ENCODE peak calls at places on chromosomes 6 and 20, in seven cellular contexts. M is IMR-90, T is ovary, Z is sigmoid colon, G is endothelial cell of umbilical vein, W is Peyer's patch, I is uterus. A is an unnamed sample. For H3K9me3, the result is how much of the 10 kb centered on the place peaks cover.

GRCh38 chr6:24125980-24126379 is at the start of gene NRSN1:
- DNase-seq in W (no peak), M (no peak), I (no peak), T (no peak), G (no peak), Z (no peak), A (peak)

GRCh38 chr20:40897177-40897700 is 131.4 kb upstream of the TOP1 start:
- DNase-seq in I (no peak), G (no peak), Z (no peak), T (no peak), W (no peak), M (peak), A (no peak)

GRCh38 chr6:25660512-25660911 is 8.5 kb downstream of the SCGN start:
- DNase-seq in Z (no peak), G (peak), T (no peak), I (no peak), W (no peak), M (peak), A (no peak)

GRCh38 chr6:27829453-27830211 is 82.6 kb downstream of the OR2B2 start:
- DNase-seq in M (peak), Z (no peak), G (no peak), I (no peak), W (no peak), T (no peak), A (no peak)

GRCh38 chr20:48581167-48581566 is 246.6 kb downstream of the PREX1 start:
- DNase-seq in W (no peak), I (no peak), Z (peak), T (no peak), M (no peak), G (no peak), A (no peak)

GRCh38 chr6:165883851-165884640 is 221.0 kb upstream of the PDE10A start:
- DNase-seq in G (no peak), W (no peak), Z (no peak), T (no peak), I (no peak), M (peak), A (no peak)

GRCh38 chr6:111555041-111555440 is 50.6 kb downstream of the TRAF3IP2 start:
- DNase-seq in T (no peak), W (no peak), M (peak), I (no peak), G (no peak), Z (no peak), A (peak)

GRCh38 chr6:35014786-35015185 is 125.7 kb downstream of the ANKS1A start:
- DNase-seq in Z (no peak), T (no peak), I (no peak), M (peak), W (no peak), G (peak), A (no peak)

GRCh38 chr20:57654998-57655811 is 35.0 kb upstream of the ZBP1 start:
- DNase-seq in W (peak), I (peak), G (no peak), T (peak), M (no peak), Z (no peak), A (no peak)

GRCh38 chr20:16222859-16223411 is 350.3 kb downstream of the KIF16B start:
- DNase-seq in G (no peak), T (no peak), M (no peak), Z (no peak), W (no peak), I (no peak), A (no peak)

GRCh38 chr6:34538581-34538980 is 17.5 kb downstream of the SPDEF start:
- DNase-seq in W (no peak), T (no peak), M (no peak), G (no peak), I (no peak), Z (no peak), A (no peak)

GRCh38 chr6:158769696-158770446 is 49.3 kb downstream of the EZR start:
- DNase-seq in Z (peak), T (no peak), G (no peak), M (no peak), I (no peak), W (no peak), A (no peak)

GRCh38 chr6:112148103-112148502 is 60.7 kb downstream of the FAM229B start:
- DNase-seq in I (no peak), W (no peak), M (no peak), Z (no peak), G (no peak), T (no peak), A (no peak)

GRCh38 chr6:28953039-28953872 is 29.5 kb upstream of the TRIM27 start:
- DNase-seq in Z (no peak), M (peak), I (no peak), T (no peak), W (no peak), G (peak), A (peak)

GRCh38 chr6:100719883-100720682 is 161.0 kb downstream of the ASCC3 start:
- DNase-seq in Z (no peak), M (peak), G (peak), W (no peak), T (no peak), I (no peak), A (no peak)

GRCh38 chr20:17227669-17228623 is 1.1 kb downstream of the PCSK2 start:
- DNase-seq in I (no peak), G (no peak), Z (peak), W (no peak), T (peak), M (peak), A (peak)

GRCh38 chr20:32207626-32208498 is at the start of the genes PLAGL2 and POFUT1:
- DNase-seq in I (peak), Z (peak), M (peak), W (peak), G (peak), T (peak), A (peak)

GRCh38 chr6:10472634-10473033 is 48.5 kb upstream of the GCNT2 start:
- DNase-seq in W (no peak), M (no peak), G (no peak), Z (no peak), I (no peak), T (no peak), A (no peak)

GRCh38 chr20:33739493-33739892 is 7.7 kb downstream of the ZNF341 start:
- DNase-seq in I (no peak), W (peak), T (no peak), G (no peak), M (no peak), Z (no peak), A (no peak)

GRCh38 chr6:169567809-169568208 is 134.0 kb downstream of the WDR27 start:
- DNase-seq in W (no peak), I (no peak), Z (no peak), T (no peak), M (no peak), G (no peak), A (no peak)

GRCh38 chr6:121285041-121285440 is 49.2 kb downstream of the TBC1D32 start:
- DNase-seq in T (no peak), M (peak), Z (no peak), G (no peak), I (no peak), W (peak), A (no peak)

GRCh38 chr6:16787128-16787685 is 25.9 kb upstream of the ATXN1 start:
- DNase-seq in I (no peak), Z (no peak), W (no peak), G (no peak), M (no peak), T (no peak), A (no peak)

GRCh38 chr20:48419173-48419572 is 408.6 kb downstream of the PREX1 start:
- DNase-seq in W (no peak), I (no peak), T (no peak), G (no peak), Z (no peak), M (no peak), A (no peak)

GRCh38 chr6:160253714-160254113 is 4.9 kb downstream of the SLC22A2 start:
- DNase-seq in T (no peak), Z (no peak), G (no peak), M (no peak), I (no peak), W (no peak), A (no peak)

GRCh38 chr20:60632420-60633262 is 619.4 kb upstream of the CDH4 start:
- DNase-seq in I (no peak), T (no peak), M (no peak), G (no peak), Z (no peak), W (no peak), A (no peak)

GRCh38 chr20:55777641-55778040 is 227.7 kb downstream of the CBLN4 start:
- DNase-seq in I (no peak), T (no peak), M (no peak), Z (no peak), G (no peak), W (no peak), A (no peak)
- H3K9me3 ChIP-seq in I (under half), T (under half), M (under half), Z (under half), G (under half), W (under half), A (under half)

GRCh38 chr6:1311400-1312192 is at the start of gene FOXQ1:
- DNase-seq in G (peak), M (peak), W (peak), Z (no peak), I (no peak), T (no peak), A (peak)
- TF ChIP-seq POLR2A in G (no peak), M (no peak), W (no peak), Z (no peak), I (peak), T (no peak), A (peak)

DNA sequence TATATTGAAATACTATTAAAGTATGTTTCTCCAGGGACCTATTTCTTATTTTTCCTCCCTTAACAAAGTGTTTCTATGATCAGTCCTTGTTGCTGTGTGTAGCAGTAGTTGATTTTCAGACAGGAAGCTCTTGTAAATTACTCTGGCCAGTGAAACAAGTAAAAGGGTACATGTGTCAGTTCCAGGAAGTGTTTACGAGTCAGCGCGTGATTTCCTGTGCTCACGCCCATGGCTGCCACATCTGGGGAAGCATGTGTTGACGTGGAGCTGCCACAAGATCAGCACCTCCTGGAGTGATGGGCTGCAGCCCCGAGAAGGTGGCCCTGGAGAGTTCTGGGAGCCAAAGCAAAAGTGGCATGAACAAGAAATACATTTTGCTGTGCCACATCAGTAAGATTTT is 38.6 kb upstream of the GGTLC1 start:
- DNase-seq in M (no peak), W (peak), T (no peak), G (peak), Z (peak), I (peak), A (peak)
- H3K27ac ChIP-seq in M (no peak), W (peak), T (no peak), G (peak), Z (no peak), I (peak), A (no peak)

GRCh38 chr20:56259948-56260347 is 11.4 kb downstream of the MC3R start:
- DNase-seq in Z (no peak), W (no peak), G (no peak), M (no peak), I (no peak), T (no peak), A (no peak)
- H3K9me3 ChIP-seq in Z (under half), W (under half), G (under half), M (under half), I (under half), T (under half), A (under half)

DNA sequence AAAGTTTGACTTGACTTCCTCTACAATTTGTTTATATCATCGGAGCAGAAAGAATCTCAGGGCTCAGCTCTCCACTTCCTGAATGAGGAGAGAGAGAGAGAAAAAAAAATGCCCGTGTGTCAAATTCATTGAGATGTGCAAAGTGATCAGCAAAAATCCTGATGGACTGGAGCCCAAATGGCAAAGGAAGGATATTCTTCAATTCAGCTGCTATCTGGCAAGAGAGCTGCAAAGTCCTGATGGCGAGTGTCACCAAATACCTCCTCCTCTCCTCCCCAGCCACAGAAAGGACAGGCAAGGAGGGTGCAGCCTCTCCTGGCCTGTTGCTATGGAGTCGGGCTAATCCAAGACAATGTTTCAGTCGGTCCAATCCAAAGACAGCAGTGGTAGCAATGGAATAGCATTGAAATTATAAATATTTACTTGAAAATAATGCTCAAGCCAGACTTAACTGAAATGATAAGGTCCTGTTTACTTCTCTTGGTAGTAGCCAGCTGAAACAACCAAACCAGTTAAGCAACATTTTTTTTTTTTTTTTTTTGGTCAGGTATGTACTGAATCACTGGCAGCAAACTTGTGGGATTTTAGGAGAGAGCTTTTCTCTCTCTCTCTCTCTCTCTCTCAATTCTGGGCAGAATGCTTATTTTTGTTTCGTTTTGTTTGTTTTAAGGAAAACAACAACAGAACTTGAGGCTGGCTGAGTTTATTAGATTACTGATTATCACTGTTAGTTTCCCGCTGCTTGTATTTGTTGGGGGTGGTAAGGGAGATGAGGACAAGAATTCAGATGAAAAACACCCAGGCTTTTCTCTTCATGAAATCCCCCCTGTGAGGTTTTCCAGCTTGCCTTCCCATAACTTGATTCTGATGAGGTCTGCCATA is 204.2 kb downstream of the BCAS1 start:
- DNase-seq in I (no peak), W (no peak), T (peak), M (peak), G (peak), Z (peak), A (peak)
- TF ChIP-seq POLR2A in I (no peak), W (no peak), T (no peak), M (no peak), G (no peak), Z (no peak), A (peak)

GRCh38 chr20:4950437-4950836 is 50.9 kb downstream of the SLC23A2 start:
- DNase-seq in W (no peak), M (no peak), T (no peak), G (no peak), I (no peak), Z (no peak), A (no peak)
- H3K27ac ChIP-seq in W (no peak), M (peak), T (peak), G (no peak), I (peak), Z (peak), A (peak)

GRCh38 chr6:105274678-105275077 is 94.9 kb upstream of the POPDC3 start:
- DNase-seq in I (no peak), Z (no peak), G (no peak), T (no peak), W (no peak), M (no peak), A (no peak)
- H3K9me3 ChIP-seq in I (under half), Z (under half), G (under half), T (under half), W (under half), M (under half), A (under half)